ENCODE peak calls at places on chromosomes 13 and 19, in six cellular contexts. I is upper lobe of left lung, U is pancreas, K is ovary, S is A549, P is body of pancreas. B is an unnamed sample.

GRCh38 chr13:89937420-89937819 is 1410.1 kb upstream of the MIR17HG start:
- DNase-seq in I (no peak), U (no peak), K (no peak), S (no peak), P (no peak), B (no peak)

GRCh38 chr19:19230999-19231398 is 19.2 kb downstream of the NCAN start:
- DNase-seq in I (no peak), U (no peak), K (no peak), S (no peak), P (no peak), B (no peak)

GRCh38 chr19:46728208-46728607 is 11.3 kb upstream of the PRKD2 start:
- DNase-seq in I (no peak), U (no peak), K (peak; percentile 73), S (no peak), P (no peak), B (no peak)

GRCh38 chr13:31945202-31945978 is 86.2 kb upstream of the FRY start:
- DNase-seq in I (peak; percentile 85), U (peak; percentile 88), K (no peak), S (no peak), P (peak; percentile 81), B (peak; percentile 78)

GRCh38 chr19:1312732-1313694 is 27.3 kb downstream of the EFNA2 start:
- DNase-seq in I (peak; percentile 70), U (peak; percentile 58), K (no peak), S (peak; percentile 88), P (no peak), B (peak; percentile 75)

GRCh38 chr19:30570194-30570593 is 198.0 kb downstream of the ZNF536 start:
- DNase-seq in I (no peak), U (no peak), K (no peak), S (no peak), P (no peak), B (no peak)

GRCh38 chr13:49812806-49813205 is 20.3 kb upstream of the KPNA3 start:
- DNase-seq in I (no peak), U (no peak), K (no peak), S (no peak), P (no peak), B (no peak)

GRCh38 chr19:31518626-31519025 is 169.4 kb upstream of the TSHZ3 start:
- DNase-seq in I (no peak), U (no peak), K (no peak), S (no peak), P (no peak), B (peak; percentile 5)

GRCh38 chr13:40813662-40814454 is 24.4 kb downstream of the SLC25A15 start:
- DNase-seq in I (peak; percentile 38), U (no peak), K (no peak), S (no peak), P (peak; percentile 30), B (no peak)

GRCh38 chr19:53254451-53255341 is at the start of gene ZNF677:
- DNase-seq in I (peak; percentile 95), U (peak; percentile 90), K (peak; percentile 96), S (no peak), P (peak; percentile 83), B (peak; percentile 61)
- H3K27ac ChIP-seq in I (peak within 1 kb of the TSS; percentile 79), U (peak within 1 kb of the TSS; percentile 8), K (peak within 1 kb of the TSS; percentile 16), S (no peak within 1 kb of the TSS), P (no peak within 1 kb of the TSS), B (peak within 1 kb of the TSS; percentile 61)

GRCh38 chr19:40279761-40280607 is 5.2 kb downstream of the AKT2 start:
- DNase-seq in I (no peak), U (no peak), K (no peak), S (no peak), P (no peak), B (no peak)

GRCh38 chr19:40279120-40279551 is 6.0 kb downstream of the AKT2 start:
- DNase-seq in I (no peak), U (no peak), K (peak; percentile 89), S (no peak), P (peak; percentile 41), B (no peak)

GRCh38 chr19:40278361-40279045 is 6.6 kb downstream of the AKT2 start:
- DNase-seq in I (no peak), U (no peak), K (no peak), S (no peak), P (no peak), B (no peak)

GRCh38 chr19:40274585-40275544 is 10.3 kb downstream of the AKT2 start:
- DNase-seq in I (no peak), U (no peak), K (peak; percentile 37), S (no peak), P (no peak), B (no peak)

DNA sequence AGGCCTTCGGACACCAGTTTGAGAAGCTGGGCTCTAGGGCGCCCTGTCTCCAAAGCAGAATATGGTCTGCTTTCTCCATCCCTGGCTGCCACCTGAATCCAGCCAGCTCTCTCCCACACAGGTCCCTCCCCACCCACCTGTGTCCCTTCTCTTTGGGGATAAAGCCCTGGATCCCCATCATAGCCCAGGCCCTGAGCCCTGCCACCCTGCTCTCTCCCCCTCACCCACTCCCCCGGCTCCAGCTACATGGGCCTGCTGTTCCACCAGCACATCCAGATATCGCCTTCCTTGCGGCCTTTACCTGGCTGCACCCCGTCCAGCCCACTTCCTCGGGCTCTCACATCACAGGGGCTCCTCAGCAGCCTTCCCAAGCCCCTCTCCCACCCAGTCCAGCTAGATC is 7.8 kb downstream of the AKT2 start:
- DNase-seq in I (no peak), U (no peak), K (no peak), S (no peak), P (no peak), B (no peak)
- H3K4me1 ChIP-seq in I (peaks cover 40% of the 10 kb centered on the region), U (peaks cover 33% of the 10 kb centered on the region), K (peaks cover 62% of the 10 kb centered on the region), S (no peaks in the 10 kb centered on the region), P (peaks cover 90% of the 10 kb centered on the region), B (peaks cover 14% of the 10 kb centered on the region)

GRCh38 chr19:35056513-35057063 is 15.1 kb downstream of the HPN start:
- DNase-seq in I (no peak), U (no peak), K (no peak), S (no peak), P (no peak), B (no peak)

GRCh38 chr19:35053667-35054293 is 12.3 kb downstream of the HPN start:
- DNase-seq in I (no peak), U (no peak), K (no peak), S (no peak), P (no peak), B (no peak)

GRCh38 chr19:35054626-35055025 is 13.1 kb downstream of the HPN start:
- DNase-seq in I (no peak), U (no peak), K (no peak), S (no peak), P (no peak), B (no peak)

GRCh38 chr19:35058370-35058769 is 16.8 kb downstream of the HPN start:
- DNase-seq in I (no peak), U (no peak), K (no peak), S (no peak), P (no peak), B (no peak)

GRCh38 chr19:35055715-35056179 is 14.2 kb downstream of the HPN start:
- DNase-seq in I (no peak), U (no peak), K (no peak), S (no peak), P (no peak), B (no peak)
- TF ChIP-seq CTCF in I (no peak), U (no peak), K (no peak), S (peak; percentile 45), P (peak; percentile 34), B (peak; percentile 67)

GRCh38 chr19:8335343-8336071 is 7.6 kb downstream of the KANK3 start:
- DNase-seq in I (peak; percentile 88), U (no peak), K (no peak), S (peak; percentile 38), P (no peak), B (no peak)
- H3K27ac ChIP-seq in I (peak overlapping the region; percentile 1), U (no peak overlapping the region), K (no peak overlapping the region), S (peak overlapping the region; percentile 89), P (no peak overlapping the region), B (no peak overlapping the region)

GRCh38 chr13:79796116-79796515 is 315.2 kb downstream of the NDFIP2 start:
- DNase-seq in I (no peak), U (no peak), K (no peak), S (no peak), P (no peak), B (no peak)

GRCh38 chr13:79794936-79795335 is 314.0 kb downstream of the NDFIP2 start:
- DNase-seq in I (no peak), U (no peak), K (no peak), S (no peak), P (no peak), B (no peak)

GRCh38 chr13:79791471-79792042 is 310.6 kb downstream of the NDFIP2 start:
- DNase-seq in I (peak; percentile 45), U (no peak), K (no peak), S (no peak), P (no peak), B (no peak)

GRCh38 chr13:79792716-79793115 is 311.8 kb downstream of the NDFIP2 start:
- DNase-seq in I (no peak), U (no peak), K (no peak), S (no peak), P (no peak), B (peak; percentile 48)
- H3K4me1 ChIP-seq in I (no peaks in the 10 kb centered on the region), U (no peaks in the 10 kb centered on the region), K (no peaks in the 10 kb centered on the region), S (no peaks in the 10 kb centered on the region), P (no peaks in the 10 kb centered on the region), B (peaks cover 6% of the 10 kb centered on the region)

GRCh38 chr13:94713556-94714182 is 1.3 kb upstream of the SOX21 start:
- DNase-seq in I (peak; percentile 60), U (peak; percentile 56), K (no peak), S (no peak), P (no peak), B (no peak)

GRCh38 chr13:94712812-94713555 is 639 bp upstream of the SOX21 start:
- DNase-seq in I (peak; percentile 86), U (peak; percentile 69), K (peak; percentile 50), S (no peak), P (no peak), B (no peak)

GRCh38 chr13:94712287-94712811 is at the start of gene SOX21:
- DNase-seq in I (no peak), U (peak; percentile 59), K (no peak), S (no peak), P (no peak), B (peak; percentile 45)

GRCh38 chr13:94711561-94712286 is 621 bp downstream of the SOX21 start:
- DNase-seq in I (peak; percentile 84), U (peak; percentile 63), K (no peak), S (no peak), P (no peak), B (peak; percentile 46)

DNA sequence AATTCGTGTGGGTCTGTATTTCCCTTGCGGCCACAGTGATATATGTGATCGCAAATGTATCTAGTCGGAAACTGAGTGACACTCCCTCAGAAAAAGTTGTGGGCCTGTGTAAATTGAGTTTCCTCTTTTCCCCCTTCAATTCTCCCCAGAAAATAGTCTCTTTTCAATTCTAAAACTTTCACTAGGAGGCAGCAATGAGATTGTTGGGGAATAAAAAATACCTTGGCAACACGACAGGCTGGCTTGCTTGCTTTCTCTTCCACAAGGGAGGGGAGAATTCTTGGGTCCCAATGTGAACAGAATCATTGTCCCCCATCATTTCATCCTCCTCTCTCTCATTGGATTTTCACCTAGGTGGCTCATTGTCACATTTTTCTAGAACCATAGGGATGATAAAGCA is 3.7 kb upstream of the SOX21 start:
- DNase-seq in I (no peak), U (no peak), K (no peak), S (no peak), P (no peak), B (no peak)
- TF ChIP-seq CTCF in I (no peak), U (no peak), K (no peak), S (peak; percentile 32), P (no peak), B (peak; percentile 42)

DNA sequence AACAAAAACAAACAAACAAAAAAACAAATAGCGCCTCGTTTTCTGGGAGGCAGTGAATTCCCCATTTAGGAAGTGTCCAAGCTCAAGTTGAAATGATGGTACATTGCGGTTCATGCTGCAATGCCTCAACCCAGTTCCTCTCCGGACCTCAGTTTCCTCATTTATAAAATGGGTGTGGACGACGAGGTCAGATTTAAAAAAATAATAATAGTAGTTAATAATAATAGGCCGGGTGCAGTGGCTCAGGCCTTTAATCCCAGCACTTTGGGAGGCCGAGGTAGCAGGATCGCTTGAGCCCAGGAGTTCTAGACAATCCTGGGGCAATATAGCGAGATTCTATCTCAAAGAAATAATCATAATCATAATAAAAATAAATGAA is 15.5 kb upstream of the ERCC1 start:
- DNase-seq in I (no peak), U (no peak), K (no peak), S (no peak), P (no peak), B (no peak)
- H3K27ac ChIP-seq in I (peak overlapping the region; percentile 85), U (peak overlapping the region; percentile 72), K (peak overlapping the region; percentile 98), S (peak overlapping the region; percentile 80), P (no peak overlapping the region), B (peak overlapping the region; percentile 77)